ENCODE peak calls at places on chromosomes 11 and 22, in six cellular contexts. J, P, E, H, V and R are unnamed samples.

GRCh38 chr11:36672815-36673450 is 74.9 kb upstream of the RAG2 start:
- DNase-seq in J (no peak), P (peak; percentile 66), E (peak; percentile 29), V (no peak), H (peak; percentile 7), R (peak; percentile 10)

GRCh38 chr11:104136861-104137260 is 27.1 kb downstream of the PDGFD start:
- DNase-seq in J (no peak), P (no peak), E (no peak), V (no peak), H (no peak), R (no peak)

GRCh38 chr11:69630009-69630870 is 10.7 kb upstream of the CCND1 start:
- DNase-seq in J (no peak), H (no peak), E (no peak), P (no peak), V (no peak), R (no peak)

GRCh38 chr22:21651521-21652009 is 9.5 kb downstream of the SDF2L1 start:
- DNase-seq in P (no peak), J (no peak), H (peak; percentile 24), E (peak; percentile 71), V (no peak), R (no peak)

GRCh38 chr22:25174156-25174887 is 25.3 kb upstream of the CRYBB3 start:
- DNase-seq in P (no peak), H (no peak), V (no peak), J (no peak), E (no peak), R (no peak)

GRCh38 chr22:48080304-48081165 is 1318.1 kb downstream of the TBC1D22A start:
- DNase-seq in E (no peak), P (no peak), V (no peak), H (no peak), J (no peak), R (no peak)

GRCh38 chr11:88515002-88515401 is 177.5 kb upstream of the CTSC start:
- DNase-seq in V (no peak), H (no peak), P (no peak), E (no peak), J (no peak), R (no peak)

GRCh38 chr22:49365191-49365837 is 462.4 kb downstream of the BRD1 start:
- DNase-seq in J (no peak), P (no peak), E (no peak), H (peak; percentile 1), V (no peak), R (no peak)

GRCh38 chr22:35409783-35410662 is 10.1 kb downstream of the MCM5 start:
- DNase-seq in H (no peak), V (peak; percentile 40), J (no peak), P (peak; percentile 80), E (no peak), R (no peak)

GRCh38 chr11:7688238-7688826 is 15.0 kb upstream of the CYB5R2 start:
- DNase-seq in H (peak; percentile 43), J (no peak), E (peak; percentile 21), V (no peak), P (peak; percentile 68), R (peak; percentile 22)

GRCh38 chr11:57974132-57974531 is 49.5 kb upstream of the OR9Q1 start:
- DNase-seq in E (no peak), J (no peak), H (no peak), V (no peak), P (no peak), R (no peak)

GRCh38 chr11:67453816-67454732 is 1.1 kb upstream of the CABP4 start:
- DNase-seq in P (no peak), V (no peak), H (no peak), E (no peak), J (no peak), R (no peak)

GRCh38 chr11:109704432-109704831 is 282.4 kb downstream of the C11orf87 start:
- DNase-seq in E (no peak), H (no peak), J (no peak), P (no peak), V (no peak), R (no peak)

GRCh38 chr11:126410649-126411048 is 55.2 kb downstream of the ST3GAL4 start:
- DNase-seq in H (no peak), V (peak; percentile 55), J (no peak), P (no peak), E (no peak), R (no peak)

GRCh38 chr22:48835857-48836672 is 991.6 kb downstream of the BRD1 start:
- DNase-seq in J (no peak), V (no peak), H (no peak), E (no peak), P (no peak), R (no peak)

GRCh38 chr22:46104881-46105493 is 45.3 kb upstream of the PPARA start:
- DNase-seq in J (no peak), V (no peak), P (no peak), E (no peak), H (no peak), R (no peak)

GRCh38 chr11:57144075-57144474 is 37.7 kb upstream of the LRRC55 start:
- DNase-seq in H (no peak), J (no peak), P (no peak), E (no peak), V (no peak), R (no peak)

GRCh38 chr11:94762208-94762607 is 5.9 kb upstream of the AMOTL1 start:
- DNase-seq in E (no peak), V (no peak), P (no peak), J (no peak), H (peak; percentile 24), R (no peak)

GRCh38 chr11:130578738-130579368 is 130.4 kb downstream of the ADAMTS15 start:
- DNase-seq in V (no peak), P (no peak), E (no peak), J (no peak), H (no peak), R (no peak)